ENCODE peak calls at places on chromosomes 5 and 9, in eight cellular contexts. F is GM13977, A is colonic mucosa, T is GM23338, D is heart left ventricle, S is HFFc6, C is fibroblast of the aortic adventitia, E is GM12865. K is an unnamed sample.

GRCh38 chr9:83059417-83059816 is 3.5 kb downstream of the RASEF start:
- DNase-seq in D (no peak), F (no peak), E (no peak), S (no peak), C (no peak), A (peak; percentile 58), T (no peak), K (no peak)

GRCh38 chr5:54383941-54384340 is 71.6 kb upstream of the HSPB3 start:
- DNase-seq in E (no peak), S (no peak), A (no peak), D (no peak), C (no peak), T (no peak), F (no peak), K (no peak)

GRCh38 chr9:36791204-36791948 is 218.7 kb downstream of the MELK start:
- DNase-seq in D (no peak), T (no peak), A (no peak), C (no peak), S (peak; percentile 10), E (no peak), F (no peak), K (no peak)

GRCh38 chr5:156411131-156411727 is 84.3 kb downstream of the SGCD start:
- DNase-seq in C (peak; percentile 47), A (no peak), E (no peak), S (peak; percentile 6), T (no peak), F (no peak), D (no peak), K (no peak)

GRCh38 chr5:9399094-9399493 is 146.8 kb downstream of the SEMA5A start:
- DNase-seq in E (no peak), S (no peak), A (no peak), C (no peak), F (no peak), D (no peak), T (no peak), K (no peak)

GRCh38 chr5:14816374-14816998 is 55.1 kb downstream of the ANKH start:
- DNase-seq in S (no peak), T (no peak), E (no peak), F (no peak), C (no peak), D (no peak), A (no peak), K (no peak)

GRCh38 chr5:180649297-180650039 is at the start of gene FLT4:
- DNase-seq in F (peak; percentile 48), T (peak; percentile 56), S (no peak), C (no peak), A (no peak), E (no peak), D (no peak), K (no peak)

GRCh38 chr9:36659500-36659899 is 86.8 kb downstream of the MELK start:
- DNase-seq in D (no peak), S (no peak), T (no peak), A (no peak), F (no peak), E (peak; percentile 45), C (no peak), K (no peak)

GRCh38 chr5:109876030-109876726 is 186.5 kb downstream of the MAN2A1 start:
- DNase-seq in C (no peak), F (no peak), E (no peak), A (no peak), S (no peak), D (no peak), T (no peak), K (no peak)

GRCh38 chr5:73446631-73447233 is 1.8 kb downstream of the FOXD1 start:
- DNase-seq in T (peak; percentile 52), E (no peak), F (no peak), S (no peak), C (no peak), A (no peak), D (no peak), K (no peak)

GRCh38 chr5:124655211-124655880 is 91.1 kb downstream of the ZNF608 start:
- DNase-seq in A (no peak), D (no peak), E (no peak), F (no peak), T (no peak), C (peak; percentile 51), S (no peak), K (no peak)

GRCh38 chr9:297104-297794 is 82.6 kb downstream of the DOCK8 start:
- DNase-seq in C (no peak), E (peak; percentile 87), T (no peak), S (no peak), D (peak; percentile 18), A (peak; percentile 46), F (peak; percentile 32), K (peak; percentile 38)

GRCh38 chr5:80781356-80781755 is 126.6 kb upstream of the DHFR start:
- DNase-seq in F (no peak), T (no peak), S (peak; percentile 4), D (no peak), C (peak; percentile 40), A (no peak), E (no peak), K (no peak)

GRCh38 chr5:167167191-167167590 is 1124.3 kb upstream of the WWC1 start:
- DNase-seq in E (no peak), T (no peak), F (no peak), D (no peak), A (no peak), S (no peak), C (no peak), K (no peak)

GRCh38 chr9:14547245-14548060 is 145.8 kb downstream of the ZDHHC21 start:
- DNase-seq in D (no peak), E (no peak), S (no peak), C (no peak), F (no peak), A (no peak), T (peak; percentile 97), K (no peak)

GRCh38 chr5:141494761-141495455 is 6.0 kb downstream of the PCDHGC5 start:
- DNase-seq in S (no peak), A (no peak), C (no peak), F (no peak), T (peak; percentile 62), D (no peak), E (no peak), K (no peak)

DNA sequence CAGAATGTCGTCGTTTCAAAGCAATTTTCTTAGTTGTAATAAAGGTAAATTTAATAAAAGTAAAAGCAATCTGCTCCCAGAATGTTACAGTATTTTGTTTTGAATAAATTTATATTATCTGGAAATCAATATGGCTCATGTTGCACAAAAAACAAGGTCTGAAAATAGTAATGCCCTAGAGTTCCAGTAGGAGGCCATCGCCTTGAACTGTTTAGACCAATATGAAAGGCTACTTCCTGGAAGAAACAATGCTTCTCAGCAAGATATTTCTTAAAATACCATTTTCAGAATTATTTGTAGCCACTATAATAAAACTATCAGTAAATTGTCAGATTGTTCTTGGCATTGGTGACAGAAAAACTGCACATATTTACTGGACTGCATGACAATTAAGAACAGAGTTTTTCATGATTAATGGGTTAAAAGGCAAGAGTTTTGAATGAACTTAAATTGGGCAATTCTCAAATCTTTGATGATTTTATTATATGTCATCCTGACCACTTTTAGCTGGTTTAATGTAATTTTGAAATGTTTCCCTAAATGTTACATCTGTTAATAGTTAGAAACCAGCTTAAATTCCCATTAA is 153.2 kb downstream of the COMMD10 start:
- DNase-seq in A (no peak), E (no peak), C (no peak), T (peak; percentile 61), F (no peak), S (no peak), D (no peak), K (no peak)
- TF ChIP-seq CTCF in A (no peak), E (peak; percentile 2), C (peak; percentile 34), T (peak; percentile 30), F (no peak), S (peak; percentile 52), D (no peak), K (no peak)

GRCh38 chr9:92506184-92506857 is 24.0 kb upstream of the ASPN start:
- DNase-seq in F (no peak), D (no peak), T (no peak), E (no peak), S (peak; percentile 96), C (peak; percentile 100), A (no peak), K (no peak)

GRCh38 chr9:92504881-92505280 is 22.6 kb upstream of the ASPN start:
- DNase-seq in E (no peak), C (peak; percentile 40), S (peak; percentile 21), D (no peak), F (no peak), A (no peak), T (no peak), K (no peak)

GRCh38 chr9:92499701-92500100 is 17.4 kb upstream of the ASPN start:
- DNase-seq in A (no peak), F (no peak), S (no peak), E (no peak), C (no peak), D (no peak), T (no peak), K (no peak)

GRCh38 chr9:92500725-92501124 is 18.4 kb upstream of the ASPN start:
- DNase-seq in S (no peak), D (no peak), A (no peak), E (no peak), F (no peak), T (no peak), C (no peak), K (no peak)

GRCh38 chr9:92501671-92502393 is 19.5 kb upstream of the ASPN start:
- DNase-seq in C (peak; percentile 92), E (peak; percentile 60), D (no peak), S (peak; percentile 36), F (peak; percentile 22), A (peak; percentile 41), T (peak; percentile 63), K (peak; percentile 22)
- TF ChIP-seq CTCF in C (peak; percentile 48), E (peak; percentile 64), D (peak; percentile 25), S (peak; percentile 77), F (peak; percentile 52), A (peak; percentile 43), T (peak; percentile 81), K (peak; percentile 32)

GRCh38 chr9:137305060-137305787 is 3.2 kb upstream of the NRARP start:
- DNase-seq in A (peak; percentile 88), C (no peak), T (peak; percentile 78), E (peak; percentile 49), S (peak; percentile 12), F (peak; percentile 81), D (peak; percentile 77), K (peak; percentile 87)
- TF ChIP-seq CTCF in A (no peak), C (peak; percentile 17), T (peak; percentile 11), E (no peak), S (no peak), F (peak; percentile 29), D (no peak), K (peak; percentile 17)

DNA sequence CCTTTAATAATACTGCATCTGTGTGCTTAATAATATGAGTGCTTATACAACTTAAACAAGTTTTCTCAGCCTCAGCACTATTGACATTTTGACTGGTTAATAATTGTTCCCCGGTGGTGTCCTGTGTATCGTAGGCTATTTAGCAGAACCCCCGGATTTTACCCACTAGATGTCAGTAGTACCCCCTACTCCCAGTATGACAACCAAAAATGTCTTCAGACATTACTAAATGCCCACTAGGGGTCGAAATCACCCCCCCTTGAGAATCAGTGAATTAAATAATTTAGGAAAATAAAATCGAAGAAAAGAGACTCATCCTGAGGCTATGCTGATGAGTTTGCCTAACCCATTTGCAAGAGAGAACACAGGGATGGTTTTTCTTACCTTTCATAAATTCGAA is 166.3 kb downstream of the ATP10B start:
- DNase-seq in C (no peak), D (no peak), T (peak; percentile 75), S (no peak), E (peak; percentile 60), F (peak; percentile 28), A (no peak), K (no peak)
- TF ChIP-seq CTCF in C (no peak), D (no peak), T (peak; percentile 82), S (peak; percentile 19), E (peak; percentile 39), F (peak; percentile 46), A (peak; percentile 24), K (no peak)

GRCh38 chr9:89923961-89924504 is 319.2 kb downstream of the GADD45G start:
- DNase-seq in A (no peak), C (no peak), E (no peak), T (peak; percentile 6), F (peak; percentile 23), D (no peak), S (no peak), K (peak; percentile 86)
- TF ChIP-seq CTCF in A (no peak), C (no peak), E (no peak), T (peak; percentile 34), F (no peak), D (no peak), S (no peak), K (peak; percentile 9)